ENCODE peak calls at places on chromosomes 11 and 22, in five cellular contexts. N is mucosa of descending colon, F is psoas muscle, K is esophagus squamous epithelium, C is astrocyte of the spinal cord. P is an unnamed sample.

GRCh38 chr22:38927033-38927789 is 30.2 kb upstream of the APOBEC3A start:
- DNase-seq in N (peak; percentile 84), F (peak; percentile 77), K (no peak), C (peak; percentile 46), P (peak; percentile 77)

GRCh38 chr22:40932396-40932795 is 18.8 kb upstream of the RBX1 start:
- DNase-seq in N (no peak), F (no peak), K (no peak), C (no peak), P (no peak)

GRCh38 chr11:118910309-118911112 is 15.2 kb downstream of the BCL9L start:
- DNase-seq in N (peak; percentile 82), F (peak; percentile 86), K (no peak), C (peak; percentile 86), P (no peak)

GRCh38 chr11:57513911-57514537 is 1.5 kb downstream of the SLC43A1 start:
- DNase-seq in N (peak; percentile 72), F (peak; percentile 39), K (no peak), C (peak; percentile 22), P (no peak)

GRCh38 chr22:22460635-22461034 is 47.9 kb downstream of the ZNF280B start:
- DNase-seq in N (no peak), F (no peak), K (no peak), C (no peak), P (no peak)

GRCh38 chr22:23270212-23270733 is 90.0 kb downstream of the BCR start:
- DNase-seq in N (no peak), F (no peak), K (no peak), C (no peak), P (no peak)

GRCh38 chr11:33532257-33532656 is 168.4 kb downstream of the C11orf91 start:
- DNase-seq in N (no peak), F (no peak), K (no peak), C (no peak), P (no peak)

GRCh38 chr11:100152751-100153150 is 534.3 kb upstream of the ARHGAP42 start:
- DNase-seq in N (no peak), F (no peak), K (no peak), C (peak; percentile 3), P (no peak)

GRCh38 chr11:120335596-120335927 is 651 bp upstream of the ARHGEF12 start:
- DNase-seq in N (no peak), F (no peak), K (no peak), C (no peak), P (peak; percentile 70)

GRCh38 chr11:41848349-41848748 is 388.9 kb upstream of the LRRC4C start:
- DNase-seq in N (no peak), F (no peak), K (no peak), C (no peak), P (no peak)

GRCh38 chr11:41849250-41849649 is 389.8 kb upstream of the LRRC4C start:
- DNase-seq in N (no peak), F (no peak), K (no peak), C (no peak), P (no peak)

GRCh38 chr11:41842673-41843072 is 383.2 kb upstream of the LRRC4C start:
- DNase-seq in N (no peak), F (no peak), K (no peak), C (no peak), P (no peak)

GRCh38 chr11:41845066-41845465 is 385.6 kb upstream of the LRRC4C start:
- DNase-seq in N (no peak), F (no peak), K (no peak), C (no peak), P (no peak)
- TF ChIP-seq CTCF in N (no peak), F (no peak), K (no peak), C (no peak), P (no peak)

DNA sequence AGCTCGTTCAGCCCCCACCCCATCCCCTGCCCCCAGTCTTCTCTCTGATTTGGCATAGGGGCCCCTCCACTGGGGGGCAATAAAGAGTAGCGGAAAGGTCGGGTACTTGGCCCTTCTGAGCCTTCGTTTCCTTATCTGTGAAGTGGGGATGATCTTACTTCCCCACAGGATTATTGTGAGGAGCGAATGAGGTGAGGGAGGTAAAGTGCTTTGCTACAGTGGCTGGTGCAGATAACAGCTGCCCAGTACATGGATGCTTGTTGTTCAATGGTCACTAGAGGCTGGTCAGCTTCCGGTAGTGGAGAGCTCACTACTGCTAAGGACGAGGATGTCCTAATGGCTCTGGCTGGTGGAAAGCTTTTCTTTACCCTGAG is 101.2 kb downstream of the CEP164 start:
- DNase-seq in N (no peak), F (no peak), K (no peak), C (no peak), P (no peak)
- TF ChIP-seq CTCF in N (no peak), F (no peak), K (no peak), C (no peak), P (no peak)

DNA sequence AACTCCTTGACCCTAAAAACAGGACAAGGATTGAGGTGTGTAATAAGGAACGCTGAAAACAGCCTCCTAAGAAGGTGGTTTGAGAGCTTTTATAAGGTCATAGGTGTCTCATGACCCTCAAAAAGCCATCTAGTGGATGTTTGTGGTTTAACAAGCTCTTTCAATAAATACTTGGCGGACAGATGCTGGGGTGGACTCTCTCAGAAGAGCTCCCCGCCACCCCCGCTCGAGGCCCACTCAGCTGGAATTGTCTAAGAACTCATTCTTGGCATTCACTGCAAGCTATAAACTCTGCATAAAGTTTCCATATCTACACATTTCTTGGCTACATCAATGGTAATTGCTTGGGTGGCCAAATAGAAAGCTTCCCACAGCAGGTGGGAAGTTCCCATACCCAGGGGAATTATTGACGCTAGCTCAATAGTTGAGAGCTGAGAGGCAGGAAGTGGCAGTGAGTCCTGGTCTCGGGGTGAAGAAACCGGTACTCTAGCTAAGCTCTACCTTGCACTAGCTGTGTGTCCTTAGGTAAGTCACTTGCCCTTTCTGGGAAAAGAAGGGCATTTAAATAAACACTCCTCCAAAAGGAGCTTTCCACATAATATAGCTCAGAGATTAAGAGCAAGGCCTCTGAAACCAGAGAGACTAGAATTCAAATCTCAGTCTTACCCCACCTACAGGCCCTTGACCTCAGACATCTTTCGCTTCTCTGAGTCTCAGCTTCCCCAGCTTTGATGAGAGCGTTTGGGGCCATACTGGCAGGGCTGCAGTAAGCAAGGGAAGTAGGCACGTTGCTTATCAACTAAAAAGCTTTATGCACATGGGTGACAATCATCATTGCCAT is 6.4 kb downstream of the MS4A15 start:
- DNase-seq in N (no peak), F (no peak), K (no peak), C (no peak), P (peak; percentile 74)
- TF ChIP-seq CTCF in N (no peak), F (no peak), K (peak; percentile 20), C (no peak), P (no peak)

DNA sequence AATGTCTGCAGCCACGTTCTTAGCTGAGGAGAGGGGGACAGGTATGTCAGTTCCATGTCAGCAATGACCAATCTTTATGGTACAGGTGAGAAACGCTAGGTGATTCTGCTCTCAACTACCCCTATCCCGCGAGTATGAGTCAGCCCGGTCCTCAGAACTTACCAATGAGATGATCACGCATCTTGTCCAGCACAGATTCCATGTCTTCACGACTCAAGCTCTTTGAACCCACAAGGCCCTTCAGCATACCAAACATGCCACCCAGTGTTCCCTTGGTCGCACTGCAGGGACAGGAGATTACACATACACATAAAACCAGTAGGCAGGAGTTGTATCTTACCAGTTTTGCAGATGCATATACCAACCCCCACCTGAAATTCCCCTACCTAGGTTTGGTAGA is 2.9 kb downstream of the SRPRA start:
- DNase-seq in N (no peak), F (no peak), K (no peak), C (no peak), P (no peak)
- TF ChIP-seq CTCF in N (no peak), F (peak; percentile 11), K (no peak), C (no peak), P (no peak)

GRCh38 chr22:24325105-24325757 is 54.6 kb downstream of the SPECC1L start:
- DNase-seq in N (no peak), F (no peak), K (no peak), C (peak; percentile 87), P (peak; percentile 84)

GRCh38 chr22:24322522-24322921 is 51.9 kb downstream of the SPECC1L start:
- DNase-seq in N (no peak), F (no peak), K (no peak), C (no peak), P (no peak)

GRCh38 chr22:24323233-24323632 is 52.6 kb downstream of the SPECC1L start:
- DNase-seq in N (no peak), F (no peak), K (no peak), C (no peak), P (no peak)

GRCh38 chr22:24324137-24324536 is 53.5 kb downstream of the SPECC1L start:
- DNase-seq in N (no peak), F (no peak), K (no peak), C (no peak), P (no peak)

GRCh38 chr22:24323695-24324094 is 53.1 kb downstream of the SPECC1L start:
- DNase-seq in N (no peak), F (no peak), K (no peak), C (no peak), P (no peak)
- TF ChIP-seq CTCF in N (no peak), F (no peak), K (no peak), C (no peak), P (no peak)

P was measured in GM20000.